ENCODE peak calls at places on chromosomes 7 and 10, in seven cellular contexts. One of them, this sample, is unnamed.

GRCh38 chr10:58998924-58999713 is 177.3 kb upstream of the PHYHIPL start:
- DNase-seq in mesenchymal stem cell: no peak
- DNase-seq in H7: no peak
- DNase-seq in Panc1: no peak
- DNase-seq in Peyer's patch: no peak
- DNase-seq in pancreas: no peak
- DNase-seq in adipocyte: peak; percentile 66
- DNase-seq in this sample: peak; percentile 48

GRCh38 chr7:86600506-86601290 is 43.0 kb upstream of the GRM3 start:
- DNase-seq in mesenchymal stem cell: no peak
- DNase-seq in H7: no peak
- DNase-seq in Panc1: no peak
- DNase-seq in Peyer's patch: no peak
- DNase-seq in pancreas: no peak
- DNase-seq in adipocyte: no peak
- DNase-seq in this sample: no peak

GRCh38 chr10:70742537-70743429 is 42.4 kb downstream of the TBATA start:
- DNase-seq in mesenchymal stem cell: peak; percentile 88
- DNase-seq in H7: no peak
- DNase-seq in Panc1: no peak
- DNase-seq in Peyer's patch: peak; percentile 51
- DNase-seq in pancreas: no peak
- DNase-seq in adipocyte: peak; percentile 71
- DNase-seq in this sample: peak; percentile 85

GRCh38 chr10:128268015-128268722 is 141.9 kb upstream of the MKI67 start:
- DNase-seq in mesenchymal stem cell: peak; percentile 3
- DNase-seq in H7: peak; percentile 91
- DNase-seq in Panc1: no peak
- DNase-seq in Peyer's patch: no peak
- DNase-seq in pancreas: no peak
- DNase-seq in adipocyte: peak; percentile 11
- DNase-seq in this sample: peak; percentile 1

GRCh38 chr10:92712016-92712889 is 22.5 kb downstream of the HHEX start:
- DNase-seq in mesenchymal stem cell: peak; percentile 47
- DNase-seq in H7: no peak
- DNase-seq in Panc1: no peak
- DNase-seq in Peyer's patch: no peak
- DNase-seq in pancreas: no peak
- DNase-seq in adipocyte: no peak
- DNase-seq in this sample: no peak

GRCh38 chr7:79282051-79282694 is 171.3 kb downstream of the MAGI2 start:
- DNase-seq in mesenchymal stem cell: peak; percentile 81
- DNase-seq in H7: no peak
- DNase-seq in Panc1: peak; percentile 73
- DNase-seq in Peyer's patch: no peak
- DNase-seq in pancreas: no peak
- DNase-seq in adipocyte: peak; percentile 90
- DNase-seq in this sample: peak; percentile 71

GRCh38 chr10:33258951-33259350 is 75.5 kb downstream of the NRP1 start:
- DNase-seq in mesenchymal stem cell: peak; percentile 75
- DNase-seq in H7: no peak
- DNase-seq in Panc1: no peak
- DNase-seq in Peyer's patch: no peak
- DNase-seq in pancreas: no peak
- DNase-seq in adipocyte: peak; percentile 78
- DNase-seq in this sample: peak; percentile 52

GRCh38 chr7:5508698-5509097 is 85.1 kb upstream of the TNRC18 start:
- DNase-seq in mesenchymal stem cell: no peak
- DNase-seq in H7: no peak
- DNase-seq in Panc1: no peak
- DNase-seq in Peyer's patch: no peak
- DNase-seq in pancreas: no peak
- DNase-seq in adipocyte: no peak
- DNase-seq in this sample: no peak

GRCh38 chr10:1189166-1190051 is 133.2 kb downstream of the WDR37 start:
- DNase-seq in mesenchymal stem cell: no peak
- DNase-seq in H7: no peak
- DNase-seq in Panc1: no peak
- DNase-seq in Peyer's patch: peak; percentile 19
- DNase-seq in pancreas: peak; percentile 9
- DNase-seq in adipocyte: no peak
- DNase-seq in this sample: no peak

GRCh38 chr7:315516-316265 is 25.7 kb downstream of the FOXL3 start:
- DNase-seq in mesenchymal stem cell: no peak
- DNase-seq in H7: no peak
- DNase-seq in Panc1: no peak
- DNase-seq in Peyer's patch: no peak
- DNase-seq in pancreas: no peak
- DNase-seq in adipocyte: no peak
- DNase-seq in this sample: no peak

GRCh38 chr10:124057580-124057979 is 35.8 kb downstream of the CHST15 start:
- DNase-seq in mesenchymal stem cell: no peak
- DNase-seq in H7: no peak
- DNase-seq in Panc1: no peak
- DNase-seq in Peyer's patch: no peak
- DNase-seq in pancreas: no peak
- DNase-seq in adipocyte: no peak
- DNase-seq in this sample: no peak

GRCh38 chr7:31104361-31105255 is 52.5 kb downstream of the ADCYAP1R1 start:
- DNase-seq in mesenchymal stem cell: no peak
- DNase-seq in H7: no peak
- DNase-seq in Panc1: no peak
- DNase-seq in Peyer's patch: peak; percentile 43
- DNase-seq in pancreas: no peak
- DNase-seq in adipocyte: no peak
- DNase-seq in this sample: no peak

GRCh38 chr7:21971780-21972396 is 26.2 kb upstream of the CDCA7L start:
- DNase-seq in mesenchymal stem cell: no peak
- DNase-seq in H7: peak; percentile 55
- DNase-seq in Panc1: no peak
- DNase-seq in Peyer's patch: no peak
- DNase-seq in pancreas: no peak
- DNase-seq in adipocyte: no peak
- DNase-seq in this sample: no peak

GRCh38 chr10:12716042-12716441 is 285.5 kb downstream of the CCDC3 start:
- DNase-seq in mesenchymal stem cell: no peak
- DNase-seq in H7: no peak
- DNase-seq in Panc1: no peak
- DNase-seq in Peyer's patch: no peak
- DNase-seq in pancreas: no peak
- DNase-seq in adipocyte: no peak
- DNase-seq in this sample: no peak

GRCh38 chr7:112481833-112482669 is 1.3 kb downstream of the LSMEM1 start:
- DNase-seq in mesenchymal stem cell: peak; percentile 92
- DNase-seq in H7: no peak
- DNase-seq in Panc1: peak; percentile 96
- DNase-seq in Peyer's patch: no peak
- DNase-seq in pancreas: no peak
- DNase-seq in adipocyte: peak; percentile 87
- DNase-seq in this sample: peak; percentile 95

GRCh38 chr7:102028206-102028826 is 210.9 kb downstream of the CUX1 start:
- DNase-seq in mesenchymal stem cell: no peak
- DNase-seq in H7: no peak
- DNase-seq in Panc1: no peak
- DNase-seq in Peyer's patch: peak; percentile 31
- DNase-seq in pancreas: no peak
- DNase-seq in adipocyte: no peak
- DNase-seq in this sample: no peak

GRCh38 chr7:122143376-122143750 is 686 bp downstream of the AASS start:
- DNase-seq in mesenchymal stem cell: peak; percentile 63
- DNase-seq in H7: peak; percentile 23
- DNase-seq in Panc1: no peak
- DNase-seq in Peyer's patch: peak; percentile 57
- DNase-seq in pancreas: peak; percentile 37
- DNase-seq in adipocyte: peak; percentile 65
- DNase-seq in this sample: peak; percentile 38

GRCh38 chr10:64041989-64042490 is 520.8 kb downstream of the REEP3 start:
- DNase-seq in mesenchymal stem cell: no peak
- DNase-seq in H7: no peak
- DNase-seq in Panc1: no peak
- DNase-seq in Peyer's patch: no peak
- DNase-seq in pancreas: peak; percentile 29
- DNase-seq in adipocyte: no peak
- DNase-seq in this sample: no peak

GRCh38 chr10:43229208-43230061 is 37.4 kb downstream of the RASGEF1A start:
- DNase-seq in mesenchymal stem cell: no peak
- DNase-seq in H7: peak; percentile 94
- DNase-seq in Panc1: no peak
- DNase-seq in Peyer's patch: peak; percentile 53
- DNase-seq in pancreas: peak; percentile 21
- DNase-seq in adipocyte: peak; percentile 20
- DNase-seq in this sample: no peak

GRCh38 chr10:119522747-119523426 is 19.6 kb downstream of the RGS10 start:
- DNase-seq in mesenchymal stem cell: no peak
- DNase-seq in H7: peak; percentile 18
- DNase-seq in Panc1: no peak
- DNase-seq in Peyer's patch: peak; percentile 14
- DNase-seq in pancreas: no peak
- DNase-seq in adipocyte: no peak
- DNase-seq in this sample: no peak

GRCh38 chr10:71263376-71263775 is 51.0 kb downstream of the UNC5B start:
- DNase-seq in mesenchymal stem cell: no peak
- DNase-seq in H7: no peak
- DNase-seq in Panc1: no peak
- DNase-seq in Peyer's patch: no peak
- DNase-seq in pancreas: no peak
- DNase-seq in adipocyte: no peak
- DNase-seq in this sample: no peak

GRCh38 chr10:67843284-67843683 is 5.3 kb upstream of the DNAJC12 start:
- DNase-seq in mesenchymal stem cell: no peak
- DNase-seq in H7: no peak
- DNase-seq in Panc1: no peak
- DNase-seq in Peyer's patch: no peak
- DNase-seq in pancreas: peak; percentile 29
- DNase-seq in adipocyte: no peak
- DNase-seq in this sample: no peak

DNA sequence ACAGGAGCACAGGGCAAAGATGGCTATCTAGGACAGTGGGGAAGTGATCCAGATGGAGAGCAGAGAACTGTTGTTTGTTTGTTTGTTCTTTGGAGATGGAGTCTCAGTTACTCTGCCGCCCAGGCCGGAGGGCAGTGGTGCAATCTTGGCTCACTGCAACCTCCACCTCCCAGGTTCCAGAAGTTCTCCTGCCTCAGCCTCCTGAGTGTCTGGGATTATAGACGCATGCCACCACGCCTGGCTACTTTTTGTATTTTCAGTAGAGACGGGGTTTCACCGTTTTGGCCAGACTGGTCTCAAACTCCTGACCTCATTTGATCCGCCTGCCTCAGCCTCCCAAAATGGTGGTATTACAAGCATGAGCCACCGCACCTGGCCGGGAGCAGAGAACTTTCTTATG is 20.9 kb downstream of the METTL2B start:
- DNase-seq in mesenchymal stem cell: no peak
- DNase-seq in H7: no peak
- DNase-seq in Panc1: no peak
- DNase-seq in Peyer's patch: no peak
- DNase-seq in pancreas: no peak
- DNase-seq in adipocyte: no peak
- DNase-seq in this sample: no peak
- H3K36me3 ChIP-seq in mesenchymal stem cell: peaks cover 21% of the 10 kb centered on the region
- H3K36me3 ChIP-seq in H7: peaks cover 16% of the 10 kb centered on the region
- H3K36me3 ChIP-seq in Panc1: no peaks in the 10 kb centered on the region
- H3K36me3 ChIP-seq in Peyer's patch: no peaks in the 10 kb centered on the region
- H3K36me3 ChIP-seq in pancreas: peaks cover 25% of the 10 kb centered on the region
- H3K36me3 ChIP-seq in adipocyte: peaks cover 63% of the 10 kb centered on the region
- H3K36me3 ChIP-seq in this sample: peaks cover 5% of the 10 kb centered on the region

GRCh38 chr7:73463260-73463659 is 29.7 kb downstream of the FZD9 start:
- DNase-seq in mesenchymal stem cell: no peak
- DNase-seq in H7: no peak
- DNase-seq in Panc1: no peak
- DNase-seq in Peyer's patch: no peak
- DNase-seq in pancreas: no peak
- DNase-seq in adipocyte: no peak
- DNase-seq in this sample: no peak

GRCh38 chr7:73463966-73464365 is 30.4 kb downstream of the FZD9 start:
- DNase-seq in mesenchymal stem cell: no peak
- DNase-seq in H7: no peak
- DNase-seq in Panc1: no peak
- DNase-seq in Peyer's patch: no peak
- DNase-seq in pancreas: no peak
- DNase-seq in adipocyte: no peak
- DNase-seq in this sample: no peak

DNA sequence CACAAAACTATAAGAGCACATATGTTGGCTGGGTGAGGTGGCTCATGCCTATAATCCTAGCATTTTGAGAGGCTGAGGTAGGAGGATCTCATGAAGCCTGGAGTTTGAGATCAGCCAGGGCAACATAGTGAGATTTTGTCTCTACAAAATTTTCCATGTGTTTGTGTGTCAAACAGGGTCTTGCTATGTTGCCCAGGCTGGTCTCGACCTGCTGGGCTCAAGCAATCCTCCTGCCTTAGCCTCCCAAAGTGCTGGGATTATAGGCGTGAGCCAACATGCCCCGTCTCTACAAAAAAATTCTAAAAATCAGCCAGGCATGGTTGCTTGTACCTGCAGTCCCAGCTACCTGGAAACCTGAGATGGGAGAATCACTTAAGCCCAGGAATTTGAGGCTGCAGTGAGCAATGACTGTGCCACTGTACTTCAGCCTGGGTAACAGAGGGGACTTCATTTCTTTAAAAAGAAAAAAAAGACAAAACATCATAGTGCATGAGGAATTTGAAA is 28.3 kb downstream of the FZD9 start:
- DNase-seq in mesenchymal stem cell: no peak
- DNase-seq in H7: no peak
- DNase-seq in Panc1: no peak
- DNase-seq in Peyer's patch: no peak
- DNase-seq in pancreas: no peak
- DNase-seq in adipocyte: no peak
- DNase-seq in this sample: no peak
- H3K36me3 ChIP-seq in mesenchymal stem cell: peaks cover 50% of the 10 kb centered on the region
- H3K36me3 ChIP-seq in H7: peaks cover 51% of the 10 kb centered on the region
- H3K36me3 ChIP-seq in Panc1: peaks cover 53% of the 10 kb centered on the region
- H3K36me3 ChIP-seq in Peyer's patch: no peaks in the 10 kb centered on the region
- H3K36me3 ChIP-seq in pancreas: peaks cover 87% of the 10 kb centered on the region
- H3K36me3 ChIP-seq in adipocyte: peaks cover 92% of the 10 kb centered on the region
- H3K36me3 ChIP-seq in this sample: peaks cover 15% of the 10 kb centered on the region

DNA sequence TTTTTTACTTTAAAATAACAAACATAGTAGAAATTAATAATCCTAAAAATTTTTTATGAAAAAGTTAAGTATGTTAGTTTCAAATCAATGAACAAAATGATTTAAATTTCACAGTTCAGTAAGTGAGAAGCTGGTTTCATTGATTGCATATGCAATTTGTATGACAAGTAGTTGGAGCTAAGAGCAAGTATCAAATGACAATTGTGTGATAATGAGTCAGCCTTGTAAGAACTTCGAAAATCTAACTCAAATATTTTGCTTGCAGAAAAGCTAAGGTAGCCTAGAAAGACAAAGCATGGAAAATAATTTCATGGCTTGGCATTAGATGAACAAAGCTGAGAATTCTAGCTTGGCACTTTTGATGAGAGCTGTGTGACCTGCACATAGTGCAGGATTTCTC is 111.5 kb downstream of the HDAC9 start:
- DNase-seq in mesenchymal stem cell: no peak
- DNase-seq in H7: no peak
- DNase-seq in Panc1: no peak
- DNase-seq in Peyer's patch: no peak
- DNase-seq in pancreas: no peak
- DNase-seq in adipocyte: peak; percentile 52
- DNase-seq in this sample: peak; percentile 32
- H3K36me3 ChIP-seq in mesenchymal stem cell: peaks cover 7% of the 10 kb centered on the region
- H3K36me3 ChIP-seq in H7: no peaks in the 10 kb centered on the region
- H3K36me3 ChIP-seq in Panc1: no peaks in the 10 kb centered on the region
- H3K36me3 ChIP-seq in Peyer's patch: no peaks in the 10 kb centered on the region
- H3K36me3 ChIP-seq in pancreas: no peaks in the 10 kb centered on the region
- H3K36me3 ChIP-seq in adipocyte: peaks cover 37% of the 10 kb centered on the region
- H3K36me3 ChIP-seq in this sample: no peaks in the 10 kb centered on the region

GRCh38 chr10:79285315-79286185 is 61.7 kb upstream of the PPIF start:
- DNase-seq in mesenchymal stem cell: no peak
- DNase-seq in H7: no peak
- DNase-seq in Panc1: no peak
- DNase-seq in Peyer's patch: no peak
- DNase-seq in pancreas: no peak
- DNase-seq in adipocyte: no peak
- DNase-seq in this sample: no peak
- H3K36me3 ChIP-seq in mesenchymal stem cell: peaks cover 70% of the 10 kb centered on the region
- H3K36me3 ChIP-seq in H7: no peaks in the 10 kb centered on the region
- H3K36me3 ChIP-seq in Panc1: no peaks in the 10 kb centered on the region
- H3K36me3 ChIP-seq in Peyer's patch: no peaks in the 10 kb centered on the region
- H3K36me3 ChIP-seq in pancreas: peaks cover 17% of the 10 kb centered on the region
- H3K36me3 ChIP-seq in adipocyte: peaks cover 88% of the 10 kb centered on the region
- H3K36me3 ChIP-seq in this sample: peaks cover 19% of the 10 kb centered on the region

This sample was measured in fibroblast of lung.